ENCODE peak calls at places on chromosomes 13 and 19, in four cellular contexts. P is Calu3, H is GM20000, E is endodermal cell. Z is an unnamed sample.

GRCh38 chr13:110107568-110108347 is 199.2 kb downstream of the COL4A1 start:
- DNase-seq in P (no peak), H (no peak), E (peak), Z (no peak)

GRCh38 chr19:1768918-1769644 is 15.8 kb downstream of the ONECUT3 start:
- DNase-seq in P (no peak), H (no peak), E (no peak), Z (no peak)

GRCh38 chr13:28575200-28575599 is 80.3 kb upstream of the FLT1 start:
- DNase-seq in P (no peak), H (no peak), E (no peak), Z (no peak)

GRCh38 chr19:15248648-15249559 is 16.7 kb upstream of the EPHX3 start:
- DNase-seq in P (peak), H (no peak), E (no peak), Z (no peak)

GRCh38 chr19:35901854-35902661 is at the start of gene HCST:
- DNase-seq in P (no peak), H (peak), E (no peak), Z (no peak)

GRCh38 chr19:9793051-9793591 is 24.6 kb upstream of the ZNF846 start:
- DNase-seq in P (no peak), H (no peak), E (no peak), Z (peak)

GRCh38 chr13:23175920-23176319 is 4.9 kb upstream of the SGCG start:
- DNase-seq in P (no peak), H (no peak), E (no peak), Z (no peak)

GRCh38 chr19:2166741-2167738 is 3.3 kb downstream of the DOT1L start:
- DNase-seq in P (peak), H (no peak), E (peak), Z (peak)

GRCh38 chr19:38004505-38005223 is 97.7 kb downstream of the SIPA1L3 start:
- DNase-seq in P (peak), H (peak), E (peak), Z (peak)

GRCh38 chr13:45718992-45719391 is 16.9 kb downstream of the CBY2 start:
- DNase-seq in P (no peak), H (no peak), E (no peak), Z (no peak)

GRCh38 chr19:862529-863304 is 3.3 kb downstream of the CFD start:
- DNase-seq in P (peak), H (peak), E (peak), Z (no peak)

GRCh38 chr13:85608255-85608829 is 190.9 kb downstream of the SLITRK6 start:
- DNase-seq in P (no peak), H (no peak), E (peak), Z (no peak)

GRCh38 chr13:48012668-48013067 is 11.6 kb upstream of the SUCLA2 start:
- DNase-seq in P (no peak), H (no peak), E (no peak), Z (no peak)

GRCh38 chr13:42497798-42498197 is 76.2 kb upstream of the TNFSF11 start:
- DNase-seq in P (no peak), H (peak), E (no peak), Z (no peak)

GRCh38 chr13:20814224-20814910 is 40.6 kb upstream of the EEF1AKMT1 start:
- DNase-seq in P (peak), H (no peak), E (no peak), Z (peak)

GRCh38 chr19:32464279-32464678 is 58.7 kb downstream of the DPY19L3 start:
- DNase-seq in P (no peak), H (no peak), E (no peak), Z (no peak)

GRCh38 chr13:109627649-109628048 is 158.7 kb downstream of the IRS2 start:
- DNase-seq in P (no peak), H (no peak), E (no peak), Z (no peak)

GRCh38 chr13:79503069-79503468 is 22.1 kb downstream of the NDFIP2 start:
- DNase-seq in P (no peak), H (no peak), E (no peak), Z (no peak)

GRCh38 chr13:27965740-27966640 is 3.1 kb downstream of the CDX2 start:
- DNase-seq in P (no peak), H (peak), E (peak), Z (no peak)

GRCh38 chr19:17475541-17476115 is 5.3 kb downstream of the SLC27A1 start:
- DNase-seq in P (peak), H (no peak), E (no peak), Z (no peak)

GRCh38 chr19:28351761-28352160 is 861.2 kb downstream of the UQCRFS1 start:
- DNase-seq in P (no peak), H (no peak), E (no peak), Z (no peak)

GRCh38 chr19:28345811-28346210 is 867.1 kb downstream of the UQCRFS1 start:
- DNase-seq in P (no peak), H (no peak), E (no peak), Z (no peak)

GRCh38 chr19:28349604-28350003 is 863.3 kb downstream of the UQCRFS1 start:
- DNase-seq in P (no peak), H (no peak), E (no peak), Z (no peak)

GRCh38 chr19:28350673-28351072 is 862.3 kb downstream of the UQCRFS1 start:
- DNase-seq in P (no peak), H (no peak), E (no peak), Z (no peak)

GRCh38 chr19:28350037-28350436 is 862.9 kb downstream of the UQCRFS1 start:
- DNase-seq in P (no peak), H (no peak), E (no peak), Z (no peak)
- TF ChIP-seq CTCF in P (no peak), H (no peak), E (no peak), Z (no peak)

GRCh38 chr19:11286312-11286974 is 9.5 kb upstream of the TSPAN16 start:
- DNase-seq in P (no peak), H (no peak), E (no peak), Z (no peak)
- TF ChIP-seq CTCF in P (no peak), H (no peak), E (no peak), Z (no peak)

DNA sequence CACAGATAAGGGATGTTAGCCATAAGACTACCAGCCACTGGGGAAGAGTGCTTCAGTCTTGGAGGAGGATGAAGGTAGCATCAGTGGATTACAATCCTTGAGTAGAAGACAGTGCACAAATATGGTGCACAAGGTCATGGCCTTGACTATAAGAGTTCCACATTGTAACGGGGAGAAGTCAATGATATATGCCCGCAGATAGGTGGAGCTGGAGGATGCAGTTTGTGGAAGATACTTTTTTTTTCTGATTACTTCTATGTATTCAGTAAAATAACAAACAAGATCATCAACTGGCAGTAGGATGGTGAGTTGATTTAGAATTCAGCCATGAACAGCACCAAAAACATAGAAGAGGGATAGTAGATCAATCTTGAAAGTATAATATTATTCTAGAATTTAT is 926.8 kb upstream of the MIR17HG start:
- DNase-seq in P (no peak), H (no peak), E (no peak), Z (no peak)
- TF ChIP-seq CTCF in P (no peak), H (no peak), E (peak), Z (no peak)

GRCh38 chr19:18772620-18773587 is 18.2 kb downstream of the COMP start:
- DNase-seq in P (no peak), H (no peak), E (no peak), Z (no peak)
- TF ChIP-seq CTCF in P (no peak), H (no peak), E (no peak), Z (no peak)

GRCh38 chr13:24741016-24741662 is 22.8 kb upstream of the RNF17 start:
- DNase-seq in P (peak), H (peak), E (peak), Z (no peak)
- TF ChIP-seq CTCF in P (no peak), H (peak), E (peak), Z (no peak)

GRCh38 chr19:11798391-11799296 is at the start of gene ZNF491:
- DNase-seq in P (peak), H (peak), E (peak), Z (peak)
- TF ChIP-seq CTCF in P (no peak), H (peak), E (peak), Z (no peak)

GRCh38 chr13:97223711-97224461 is 1.8 kb downstream of the MBNL2 start:
- DNase-seq in P (no peak), H (no peak), E (peak), Z (no peak)
- TF ChIP-seq CTCF in P (no peak), H (no peak), E (no peak), Z (no peak)

DNA sequence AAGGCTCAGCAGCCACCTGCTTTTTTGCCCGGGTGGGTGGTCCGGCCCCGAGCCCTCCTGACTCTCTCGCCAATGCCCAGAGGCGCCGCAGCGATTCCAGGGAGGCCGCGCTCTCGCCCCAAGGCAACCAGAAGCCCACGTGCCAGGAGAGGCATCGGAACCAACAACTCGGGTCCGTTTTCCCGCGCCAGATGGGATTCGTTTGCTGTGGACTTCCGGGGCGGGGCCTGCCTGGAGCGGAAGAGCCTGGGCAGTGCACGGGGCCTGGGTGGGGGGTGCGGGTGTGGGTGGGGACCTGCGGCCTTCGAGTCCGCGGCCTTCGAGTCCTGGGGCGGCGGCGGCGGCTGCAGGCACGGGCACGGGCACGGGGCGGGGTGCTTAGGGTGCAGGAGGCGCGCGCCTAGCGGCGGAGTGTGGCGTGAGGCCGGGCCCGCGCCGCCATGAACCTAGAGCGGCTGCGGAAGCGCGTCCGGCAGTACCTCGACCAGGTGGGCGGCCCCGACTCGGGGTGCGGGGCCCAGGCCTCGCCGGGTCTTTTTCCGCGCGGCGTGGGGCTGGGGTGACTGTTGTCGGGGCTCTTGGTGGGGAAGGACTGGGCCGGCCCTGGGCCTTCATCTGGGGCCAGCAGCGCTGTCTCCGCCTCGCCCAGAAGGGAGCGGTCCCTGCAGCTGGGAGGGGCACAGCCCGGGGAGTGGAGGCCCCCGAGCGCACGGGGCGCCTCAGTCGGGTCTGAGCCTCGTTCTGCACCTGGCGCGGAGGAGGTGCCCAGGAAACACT is at the start of gene CDC16:
- DNase-seq in P (peak), H (peak), E (peak), Z (peak)
- TF ChIP-seq CTCF in P (no peak), H (no peak), E (peak), Z (no peak)

Z was measured in omental fat pad.